ENCODE peak calls at places on chromosomes 11 and 22, in six cellular contexts. G, Y, B, L, A and E are unnamed samples.

GRCh38 chr22:41302016-41302767 is 867 bp downstream of the ZC3H7B start:
- DNase-seq in G (peak; percentile 8), Y (no peak), B (peak; percentile 8), L (peak; percentile 33), A (no peak), E (peak; percentile 34)

GRCh38 chr22:24002272-24002671 is 3.0 kb downstream of the GSTT4 start:
- DNase-seq in G (no peak), Y (no peak), B (no peak), L (no peak), A (no peak), E (no peak)

GRCh38 chr11:47523491-47524199 is 29.3 kb downstream of the CELF1 start:
- DNase-seq in G (peak; percentile 82), Y (no peak), B (peak; percentile 40), L (no peak), A (peak; percentile 87), E (no peak)

GRCh38 chr11:28086569-28086968 is 21.4 kb downstream of the KIF18A start:
- DNase-seq in G (no peak), Y (no peak), B (no peak), L (no peak), A (no peak), E (no peak)

GRCh38 chr22:41247703-41248102 is 7.0 kb upstream of the CHADL start:
- DNase-seq in G (no peak), Y (no peak), B (no peak), L (no peak), A (no peak), E (no peak)

GRCh38 chr11:5369793-5370192 is 13.8 kb upstream of the OR51M1 start:
- DNase-seq in G (peak; percentile 38), Y (no peak), B (no peak), L (no peak), A (peak; percentile 58), E (no peak)

GRCh38 chr11:16778286-16778685 is 39.8 kb downstream of the C11orf58 start:
- DNase-seq in G (no peak), Y (no peak), B (no peak), L (no peak), A (no peak), E (no peak)

GRCh38 chr11:1820463-1821325 is 14.1 kb upstream of the SYT8 start:
- DNase-seq in G (peak; percentile 68), Y (no peak), B (no peak), L (no peak), A (peak; percentile 43), E (no peak)

GRCh38 chr11:131253142-131253884 is 117.1 kb upstream of the NTM start:
- DNase-seq in G (peak; percentile 69), Y (no peak), B (no peak), L (no peak), A (no peak), E (no peak)

GRCh38 chr11:7530013-7530412 is 16.2 kb downstream of the PPFIBP2 start:
- DNase-seq in G (no peak), Y (no peak), B (no peak), L (no peak), A (no peak), E (no peak)

GRCh38 chr11:96137357-96137756 is 205.6 kb downstream of the MAML2 start:
- DNase-seq in G (peak; percentile 43), Y (no peak), B (no peak), L (no peak), A (peak; percentile 20), E (no peak)

GRCh38 chr11:57179701-57180100 is 2.1 kb upstream of the LRRC55 start:
- DNase-seq in G (no peak), Y (no peak), B (no peak), L (no peak), A (no peak), E (no peak)

GRCh38 chr11:28760676-28761390 is 652.6 kb downstream of the METTL15 start:
- DNase-seq in G (no peak), Y (no peak), B (no peak), L (no peak), A (peak; percentile 31), E (no peak)

GRCh38 chr11:93169950-93170561 is 27.7 kb downstream of the SLC36A4 start:
- DNase-seq in G (peak; percentile 43), Y (no peak), B (no peak), L (peak; percentile 32), A (no peak), E (no peak)

GRCh38 chr11:114785820-114786219 is 107.5 kb downstream of the NXPE2 start:
- DNase-seq in G (no peak), Y (no peak), B (no peak), L (no peak), A (no peak), E (no peak)

GRCh38 chr11:44143987-44144909 is 48.8 kb downstream of the EXT2 start:
- DNase-seq in G (no peak), Y (no peak), B (no peak), L (no peak), A (peak; percentile 21), E (no peak)

DNA sequence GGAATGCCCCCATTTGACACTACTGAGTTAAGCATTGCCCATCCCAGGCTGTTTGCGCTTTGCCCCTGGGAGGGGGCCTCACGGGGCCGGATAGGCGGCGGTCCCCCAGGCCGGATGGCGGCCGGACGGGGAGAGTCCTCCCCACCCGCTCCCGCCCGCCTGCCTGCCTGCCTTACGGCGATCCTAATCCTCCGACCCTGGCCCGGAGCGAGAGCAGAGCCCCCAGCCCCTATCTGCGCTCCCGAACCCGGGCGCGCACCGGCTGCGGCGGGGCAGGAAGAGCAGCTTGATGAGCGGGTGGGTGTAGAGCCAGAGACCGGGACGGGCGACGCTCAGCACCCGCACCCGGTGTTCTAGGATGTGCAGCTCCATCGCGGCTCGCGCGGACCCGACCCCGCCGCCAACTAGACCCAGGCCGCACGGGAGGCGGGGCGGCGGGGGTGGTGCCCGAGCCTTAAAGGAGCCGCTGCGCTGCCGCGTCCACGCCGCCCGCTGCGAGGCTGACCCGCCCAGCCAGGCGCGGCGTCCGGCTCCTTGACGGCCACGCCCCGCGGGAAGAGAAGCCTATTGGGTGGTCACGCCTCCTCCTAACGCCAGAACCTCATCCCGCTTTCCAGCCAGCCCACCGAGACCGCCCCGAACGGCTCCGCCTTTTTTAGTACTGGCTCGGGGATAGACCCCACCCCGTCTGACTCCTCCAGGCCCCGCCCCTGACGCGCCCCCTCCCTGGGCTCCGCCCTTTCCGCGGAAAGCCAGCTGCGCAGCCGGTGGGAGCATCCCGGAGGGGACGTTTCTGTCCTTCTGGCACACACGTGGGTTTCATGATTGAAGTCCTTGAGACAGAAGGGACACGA is at the start of gene CASTOR1:
- DNase-seq in G (peak; percentile 99), Y (peak; percentile 83), B (peak; percentile 82), L (peak; percentile 83), A (peak; percentile 92), E (peak; percentile 98)
- H3K36me3 ChIP-seq in G (no peaks in the 10 kb centered on the region), Y (peaks cover 17% of the 10 kb centered on the region), B (peaks cover 24% of the 10 kb centered on the region), L (peaks cover 11% of the 10 kb centered on the region), A (peaks cover 33% of the 10 kb centered on the region), E (peaks cover 63% of the 10 kb centered on the region)

GRCh38 chr11:86013718-86014117 is 55.2 kb downstream of the PICALM start:
- DNase-seq in G (peak; percentile 5), Y (no peak), B (no peak), L (no peak), A (no peak), E (no peak)
- H3K27ac ChIP-seq in G (no peak overlapping the region), Y (no peak overlapping the region), B (no peak overlapping the region), L (no peak overlapping the region), A (no peak overlapping the region), E (no peak overlapping the region)

GRCh38 chr22:29302402-29302680 is 4.1 kb upstream of the GAS2L1 start:
- DNase-seq in G (no peak), Y (no peak), B (no peak), L (no peak), A (no peak), E (no peak)

GRCh38 chr22:29301716-29302401 is 4.6 kb upstream of the GAS2L1 start:
- DNase-seq in G (no peak), Y (no peak), B (no peak), L (no peak), A (no peak), E (no peak)

GRCh38 chr22:29299136-29299900 is 7.1 kb upstream of the GAS2L1 start:
- DNase-seq in G (no peak), Y (no peak), B (no peak), L (no peak), A (no peak), E (no peak)

GRCh38 chr22:29300467-29300806 is 6.0 kb upstream of the GAS2L1 start:
- DNase-seq in G (no peak), Y (no peak), B (no peak), L (no peak), A (no peak), E (no peak)

DNA sequence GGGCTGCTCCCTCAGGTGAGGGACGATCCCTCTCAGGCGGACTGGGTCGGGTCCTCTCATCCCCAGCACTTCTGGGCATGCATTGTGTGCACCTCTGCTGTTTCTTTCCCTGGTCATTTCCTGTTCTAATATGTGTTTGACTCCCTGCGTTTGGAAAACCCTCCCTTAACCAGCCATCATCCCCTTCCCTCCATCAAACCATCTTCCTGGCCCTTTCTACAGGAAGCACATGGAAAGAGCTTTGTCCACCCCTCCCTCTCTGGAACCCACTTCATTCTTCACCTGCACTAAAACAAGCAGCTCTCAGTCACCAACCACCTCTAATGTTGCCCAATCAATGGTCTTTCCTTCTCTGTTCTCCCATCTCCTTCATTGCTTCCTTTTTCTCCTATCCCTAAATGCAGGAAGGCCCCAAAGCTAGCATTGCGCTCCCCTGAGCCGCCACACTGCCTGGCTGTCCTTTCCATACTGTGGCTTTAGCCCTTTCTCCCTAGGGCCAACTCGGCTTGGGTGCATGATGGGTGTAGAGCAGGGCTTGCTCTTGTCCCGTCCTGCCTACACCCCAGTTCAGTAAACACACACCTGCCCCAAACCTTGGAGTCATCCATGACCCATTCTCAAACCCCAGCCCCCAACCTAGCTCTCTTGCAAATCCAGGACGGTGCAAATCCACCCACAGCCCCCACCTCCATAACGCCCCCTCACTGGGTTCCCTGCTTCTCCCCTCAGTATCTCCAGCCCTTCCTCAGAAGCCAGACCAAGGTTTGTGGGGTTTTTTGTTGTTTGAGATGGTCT is 5.4 kb upstream of the GAS2L1 start:
- DNase-seq in G (no peak), Y (no peak), B (no peak), L (no peak), A (no peak), E (no peak)
- H3K36me3 ChIP-seq in G (peaks cover 40% of the 10 kb centered on the region), Y (peaks cover 37% of the 10 kb centered on the region), B (peaks cover 43% of the 10 kb centered on the region), L (peaks cover 57% of the 10 kb centered on the region), A (peaks cover 58% of the 10 kb centered on the region), E (peaks cover 47% of the 10 kb centered on the region)

DNA sequence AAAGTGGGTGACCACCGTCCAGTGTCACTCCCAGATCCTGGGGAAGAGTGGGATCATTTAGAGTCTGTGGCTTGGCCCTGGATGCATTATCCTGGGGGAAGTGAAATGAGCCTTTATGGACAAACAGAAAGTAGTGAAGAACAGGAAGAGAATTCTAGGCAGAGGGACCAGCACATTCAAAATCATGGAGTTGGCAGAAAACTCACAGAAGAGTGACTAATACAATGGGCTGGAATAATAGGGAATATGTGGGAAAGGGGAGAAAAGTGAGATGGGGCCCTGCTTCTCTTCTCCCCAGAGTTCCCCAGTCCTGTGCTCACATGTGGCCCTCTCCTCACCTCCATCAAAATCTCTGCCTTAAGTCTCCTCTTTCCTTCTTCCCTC is 84.3 kb downstream of the CCDC81 start:
- DNase-seq in G (no peak), Y (no peak), B (no peak), L (no peak), A (no peak), E (no peak)
- H3K27ac ChIP-seq in G (no peak overlapping the region), Y (no peak overlapping the region), B (no peak overlapping the region), L (no peak overlapping the region), A (no peak overlapping the region), E (no peak overlapping the region)